ENCODE peak calls at places on chromosomes 12 and 14, in ten cellular contexts. One of them, this sample, is unnamed.
A peak's percentile ranks its signal among the peaks of the same experiment; 100 is the strongest.

GRCh38 chr14:33611405-33612183 is 339.3 kb downstream of the EGLN3 start:
- DNase-seq in iris pigment epithelial cell: peak; percentile 77
- DNase-seq in stimulated activated naive B cell treated with anti-CD40 and anti-IgM and Interleukin-4, amounts not matched to agents 10 μg/mL and 1 μg/mL and 100 μg/mL, for 72 hours: no peak
- DNase-seq in brain microvascular endothelial cell: peak; percentile 28
- DNase-seq in CD4-positive, alpha-beta memory T cell: no peak
- DNase-seq in foreskin fibroblast: peak; percentile 30
- DNase-seq in GM10248: no peak
- DNase-seq in amygdala: no peak
- DNase-seq in ELR: peak; percentile 71
- DNase-seq in activated T-cell treated with anti-CD3 and anti-CD28 coated beads, Interleukin-2, amount 50 U/mL, for 48 hours: no peak
- DNase-seq in this sample: no peak

GRCh38 chr14:52175982-52176502 is 91.5 kb upstream of the PTGDR start:
- DNase-seq in activated T-cell treated with anti-CD3 and anti-CD28 coated beads, Interleukin-2, amount 50 U/mL, for 48 hours: no peak
- DNase-seq in amygdala: no peak
- DNase-seq in stimulated activated naive B cell treated with anti-CD40 and anti-IgM and Interleukin-4, amounts not matched to agents 10 μg/mL and 1 μg/mL and 100 μg/mL, for 72 hours: peak; percentile 37
- DNase-seq in brain microvascular endothelial cell: no peak
- DNase-seq in GM10248: no peak
- DNase-seq in ELR: no peak
- DNase-seq in CD4-positive, alpha-beta memory T cell: peak; percentile 59
- DNase-seq in foreskin fibroblast: no peak
- DNase-seq in iris pigment epithelial cell: no peak
- DNase-seq in this sample: no peak

GRCh38 chr14:99512110-99512449 is 30.9 kb downstream of the CCNK start:
- DNase-seq in brain microvascular endothelial cell: no peak
- DNase-seq in ELR: no peak
- DNase-seq in GM10248: no peak
- DNase-seq in stimulated activated naive B cell treated with anti-CD40 and anti-IgM and Interleukin-4, amounts not matched to agents 10 μg/mL and 1 μg/mL and 100 μg/mL, for 72 hours: no peak
- DNase-seq in activated T-cell treated with anti-CD3 and anti-CD28 coated beads, Interleukin-2, amount 50 U/mL, for 48 hours: peak; percentile 8
- DNase-seq in amygdala: no peak
- DNase-seq in iris pigment epithelial cell: no peak
- DNase-seq in CD4-positive, alpha-beta memory T cell: no peak
- DNase-seq in foreskin fibroblast: no peak
- DNase-seq in this sample: no peak

GRCh38 chr14:20820063-20820904 is 17.6 kb upstream of the RNASE1 start:
- DNase-seq in ELR: no peak
- DNase-seq in stimulated activated naive B cell treated with anti-CD40 and anti-IgM and Interleukin-4, amounts not matched to agents 10 μg/mL and 1 μg/mL and 100 μg/mL, for 72 hours: no peak
- DNase-seq in brain microvascular endothelial cell: no peak
- DNase-seq in CD4-positive, alpha-beta memory T cell: no peak
- DNase-seq in GM10248: no peak
- DNase-seq in iris pigment epithelial cell: no peak
- DNase-seq in amygdala: no peak
- DNase-seq in foreskin fibroblast: no peak
- DNase-seq in activated T-cell treated with anti-CD3 and anti-CD28 coated beads, Interleukin-2, amount 50 U/mL, for 48 hours: no peak
- DNase-seq in this sample: no peak

GRCh38 chr12:89080797-89081470 is 271.4 kb downstream of the DUSP6 start:
- DNase-seq in foreskin fibroblast: peak; percentile 61
- DNase-seq in activated T-cell treated with anti-CD3 and anti-CD28 coated beads, Interleukin-2, amount 50 U/mL, for 48 hours: no peak
- DNase-seq in iris pigment epithelial cell: no peak
- DNase-seq in GM10248: no peak
- DNase-seq in amygdala: no peak
- DNase-seq in CD4-positive, alpha-beta memory T cell: no peak
- DNase-seq in stimulated activated naive B cell treated with anti-CD40 and anti-IgM and Interleukin-4, amounts not matched to agents 10 μg/mL and 1 μg/mL and 100 μg/mL, for 72 hours: no peak
- DNase-seq in ELR: peak; percentile 54
- DNase-seq in brain microvascular endothelial cell: no peak
- DNase-seq in this sample: no peak

GRCh38 chr12:50621435-50622304 is 116.9 kb downstream of the DIP2B start:
- DNase-seq in activated T-cell treated with anti-CD3 and anti-CD28 coated beads, Interleukin-2, amount 50 U/mL, for 48 hours: no peak
- DNase-seq in brain microvascular endothelial cell: no peak
- DNase-seq in iris pigment epithelial cell: no peak
- DNase-seq in stimulated activated naive B cell treated with anti-CD40 and anti-IgM and Interleukin-4, amounts not matched to agents 10 μg/mL and 1 μg/mL and 100 μg/mL, for 72 hours: no peak
- DNase-seq in CD4-positive, alpha-beta memory T cell: no peak
- DNase-seq in foreskin fibroblast: no peak
- DNase-seq in ELR: no peak
- DNase-seq in GM10248: no peak
- DNase-seq in amygdala: no peak
- DNase-seq in this sample: peak; percentile 59

GRCh38 chr14:102873546-102874061 is 48.9 kb upstream of the AMN start:
- DNase-seq in foreskin fibroblast: no peak
- DNase-seq in ELR: no peak
- DNase-seq in GM10248: no peak
- DNase-seq in stimulated activated naive B cell treated with anti-CD40 and anti-IgM and Interleukin-4, amounts not matched to agents 10 μg/mL and 1 μg/mL and 100 μg/mL, for 72 hours: no peak
- DNase-seq in brain microvascular endothelial cell: no peak
- DNase-seq in amygdala: no peak
- DNase-seq in activated T-cell treated with anti-CD3 and anti-CD28 coated beads, Interleukin-2, amount 50 U/mL, for 48 hours: no peak
- DNase-seq in iris pigment epithelial cell: no peak
- DNase-seq in CD4-positive, alpha-beta memory T cell: no peak
- DNase-seq in this sample: no peak

GRCh38 chr12:132294121-132295034 is 35.0 kb downstream of the GALNT9 start:
- DNase-seq in brain microvascular endothelial cell: no peak
- DNase-seq in foreskin fibroblast: no peak
- DNase-seq in CD4-positive, alpha-beta memory T cell: no peak
- DNase-seq in GM10248: no peak
- DNase-seq in ELR: no peak
- DNase-seq in amygdala: no peak
- DNase-seq in activated T-cell treated with anti-CD3 and anti-CD28 coated beads, Interleukin-2, amount 50 U/mL, for 48 hours: no peak
- DNase-seq in iris pigment epithelial cell: no peak
- DNase-seq in stimulated activated naive B cell treated with anti-CD40 and anti-IgM and Interleukin-4, amounts not matched to agents 10 μg/mL and 1 μg/mL and 100 μg/mL, for 72 hours: no peak
- DNase-seq in this sample: no peak

GRCh38 chr14:50249118-50249775 is 17.9 kb upstream of the SOS2 start:
- DNase-seq in iris pigment epithelial cell: no peak
- DNase-seq in amygdala: no peak
- DNase-seq in ELR: no peak
- DNase-seq in brain microvascular endothelial cell: no peak
- DNase-seq in GM10248: no peak
- DNase-seq in stimulated activated naive B cell treated with anti-CD40 and anti-IgM and Interleukin-4, amounts not matched to agents 10 μg/mL and 1 μg/mL and 100 μg/mL, for 72 hours: no peak
- DNase-seq in foreskin fibroblast: no peak
- DNase-seq in CD4-positive, alpha-beta memory T cell: no peak
- DNase-seq in activated T-cell treated with anti-CD3 and anti-CD28 coated beads, Interleukin-2, amount 50 U/mL, for 48 hours: no peak
- DNase-seq in this sample: no peak

GRCh38 chr14:98198385-98198784 is 1073.6 kb downstream of the BCL11B start:
- DNase-seq in CD4-positive, alpha-beta memory T cell: peak; percentile 46
- DNase-seq in iris pigment epithelial cell: no peak
- DNase-seq in stimulated activated naive B cell treated with anti-CD40 and anti-IgM and Interleukin-4, amounts not matched to agents 10 μg/mL and 1 μg/mL and 100 μg/mL, for 72 hours: no peak
- DNase-seq in ELR: no peak
- DNase-seq in activated T-cell treated with anti-CD3 and anti-CD28 coated beads, Interleukin-2, amount 50 U/mL, for 48 hours: peak; percentile 70
- DNase-seq in foreskin fibroblast: no peak
- DNase-seq in brain microvascular endothelial cell: no peak
- DNase-seq in amygdala: no peak
- DNase-seq in GM10248: peak; percentile 13
- DNase-seq in this sample: no peak

GRCh38 chr12:95470300-95470699 is 3.7 kb upstream of the METAP2 start:
- DNase-seq in foreskin fibroblast: no peak
- DNase-seq in ELR: no peak
- DNase-seq in stimulated activated naive B cell treated with anti-CD40 and anti-IgM and Interleukin-4, amounts not matched to agents 10 μg/mL and 1 μg/mL and 100 μg/mL, for 72 hours: no peak
- DNase-seq in brain microvascular endothelial cell: no peak
- DNase-seq in GM10248: no peak
- DNase-seq in CD4-positive, alpha-beta memory T cell: no peak
- DNase-seq in iris pigment epithelial cell: no peak
- DNase-seq in amygdala: no peak
- DNase-seq in activated T-cell treated with anti-CD3 and anti-CD28 coated beads, Interleukin-2, amount 50 U/mL, for 48 hours: no peak
- DNase-seq in this sample: no peak